ENCODE peak calls at places on chromosomes 16 and 17, in nine cellular contexts. E is fibroblast of pulmonary artery; N is CD8-positive, alpha-beta T cell; A is hepatocyte; B is left lung; M is WERI-Rb-1; U is cardiac muscle cell; G is activated CD8-positive, alpha-beta T cell treated with anti-CD3 and anti-CD28 coated beads for 36 hours; Z is heart left ventricle. Y is an unnamed sample.

GRCh38 chr16:3274490-3274889 is 8.8 kb upstream of the ZNF263 start:
- DNase-seq in A (no peak), G (no peak), M (peak), U (no peak), Z (no peak), N (no peak), E (no peak), B (no peak), Y (no peak)

GRCh38 chr16:31569360-31569717 is 41.6 kb downstream of the AHSP start:
- DNase-seq in U (no peak), E (no peak), A (no peak), G (peak), B (no peak), N (no peak), M (no peak), Z (no peak), Y (no peak)

GRCh38 chr17:80832266-80832676 is 159.4 kb upstream of the CHMP6 start:
- DNase-seq in A (peak), N (no peak), Z (peak), B (peak), U (peak), E (peak), M (peak), G (no peak), Y (no peak)

GRCh38 chr16:50861451-50861850 is 119.6 kb downstream of the CYLD start:
- DNase-seq in N (no peak), A (no peak), B (no peak), G (no peak), Z (no peak), E (no peak), U (no peak), M (no peak), Y (no peak)

GRCh38 chr17:82933911-82934310 is 94.1 kb upstream of the ZNF750 start:
- DNase-seq in B (no peak), A (no peak), M (no peak), Z (no peak), E (no peak), G (no peak), N (no peak), U (no peak), Y (no peak)

GRCh38 chr17:17139972-17140589 is 66.1 kb downstream of the PLD6 start:
- DNase-seq in M (no peak), N (no peak), U (no peak), B (no peak), E (no peak), G (no peak), Z (no peak), A (no peak), Y (peak)

GRCh38 chr17:56595831-56596740 is 2.6 kb downstream of the NOG start:
- DNase-seq in E (no peak), A (peak), N (peak), M (no peak), G (peak), B (no peak), U (no peak), Z (no peak), Y (no peak)

GRCh38 chr17:77210946-77211541 is 70.3 kb downstream of the SEC14L1 start:
- DNase-seq in N (no peak), U (no peak), G (no peak), B (no peak), Z (no peak), A (no peak), E (no peak), M (no peak), Y (no peak)

GRCh38 chr17:8997994-8998628 is 23.2 kb upstream of the NTN1 start:
- DNase-seq in B (peak), E (peak), U (peak), A (peak), G (peak), M (peak), Z (peak), N (peak), Y (peak)

GRCh38 chr16:74611721-74612120 is 4.8 kb upstream of the GLG1 start:
- DNase-seq in B (no peak), Z (no peak), E (peak), M (no peak), U (peak), N (no peak), G (no peak), A (no peak), Y (no peak)

GRCh38 chr16:9300252-9300651 is 208.8 kb downstream of the HAPSTR1 start:
- DNase-seq in E (no peak), M (no peak), N (no peak), Z (no peak), U (no peak), A (no peak), B (no peak), G (no peak), Y (no peak)

GRCh38 chr16:85553436-85554113 is 59.5 kb upstream of the GSE1 start:
- DNase-seq in E (peak), A (peak), N (peak), Z (peak), M (peak), B (peak), U (peak), G (peak), Y (peak)

GRCh38 chr16:683396-684066 is 603 bp downstream of the JMJD8 start:
- DNase-seq in B (peak), N (no peak), E (no peak), G (no peak), M (no peak), Z (no peak), A (peak), U (no peak), Y (no peak)

GRCh38 chr17:75542728-75543336 is 17.3 kb downstream of the LLGL2 start:
- DNase-seq in U (no peak), M (peak), E (no peak), G (no peak), N (no peak), Z (no peak), A (no peak), B (no peak), Y (no peak)
- TF ChIP-seq CTCF in U (no peak), M (no peak), E (no peak), G (no peak), N (no peak), Z (no peak), A (no peak), B (no peak), Y (no peak)

GRCh38 chr17:60920107-60920506 is 242.5 kb downstream of the BCAS3 start:
- DNase-seq in U (no peak), A (no peak), B (no peak), N (no peak), Z (no peak), G (no peak), M (no peak), E (no peak), Y (no peak)
- TF ChIP-seq CTCF in U (no peak), A (no peak), B (no peak), N (no peak), Z (no peak), G (no peak), M (no peak), E (no peak), Y (no peak)

DNA sequence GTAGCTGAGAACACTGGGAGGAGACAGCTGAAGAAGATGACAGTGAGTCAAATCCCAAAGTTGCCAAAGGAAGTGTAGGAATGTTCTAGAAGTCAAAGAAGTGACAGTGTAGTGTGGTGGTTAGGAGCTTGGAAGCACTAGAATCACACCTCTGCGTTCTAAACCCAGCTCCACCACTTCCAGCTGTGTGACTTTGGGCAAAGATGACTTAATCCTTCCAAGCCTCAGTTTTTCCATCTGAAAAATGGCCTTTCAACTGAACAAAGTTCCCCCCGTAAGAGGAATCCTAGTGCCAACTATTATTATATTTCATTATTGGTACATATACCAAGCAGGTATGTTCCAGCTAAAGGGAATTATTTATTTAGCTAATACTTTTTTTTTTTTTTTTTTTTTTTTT is 56.0 kb downstream of the IQCK start:
- DNase-seq in A (no peak), U (no peak), Z (no peak), N (no peak), G (no peak), E (no peak), M (no peak), B (no peak), Y (no peak)
- TF ChIP-seq CTCF in A (no peak), U (no peak), Z (no peak), N (no peak), G (no peak), E (no peak), M (no peak), B (no peak), Y (no peak)

DNA sequence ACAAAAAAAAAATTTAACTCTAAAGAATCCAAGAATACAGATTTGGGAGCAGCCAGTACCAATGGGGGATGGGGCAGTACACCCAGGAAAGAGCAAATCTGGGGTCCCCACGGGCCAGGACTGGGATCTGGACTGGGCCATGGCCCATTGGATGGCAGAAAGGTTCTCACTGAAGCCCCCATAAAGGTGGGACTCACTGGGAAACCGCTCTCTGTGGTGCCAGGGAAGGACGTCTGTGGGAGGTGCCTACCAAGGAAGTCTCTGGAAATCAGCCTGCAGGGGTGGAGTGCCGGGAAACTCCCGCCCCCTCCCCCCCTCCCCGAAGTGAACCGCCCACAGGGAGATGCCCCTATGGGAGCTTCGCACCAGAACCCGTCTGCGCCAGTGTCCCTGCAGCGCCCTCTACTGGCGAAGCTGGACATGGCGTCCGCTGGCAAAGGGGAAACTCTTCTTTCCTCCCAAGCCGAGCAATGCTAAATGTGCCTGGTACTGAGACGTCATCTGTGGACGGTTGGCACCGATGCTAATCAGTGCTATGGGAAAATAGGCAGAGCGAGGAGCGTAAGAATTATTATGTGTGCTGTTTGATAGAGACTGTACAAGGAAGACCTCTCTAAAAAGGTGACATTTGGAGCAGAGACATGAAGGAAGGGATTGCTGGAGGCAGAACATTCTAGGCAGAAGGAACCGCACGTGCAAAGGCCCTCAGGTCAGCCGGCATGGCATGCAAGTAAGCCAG is 671.1 kb downstream of the WWOX start:
- DNase-seq in A (peak), G (peak), U (peak), B (peak), E (no peak), N (peak), M (peak), Z (peak), Y (peak)
- TF ChIP-seq CTCF in A (peak), G (peak), U (peak), B (peak), E (peak), N (peak), M (peak), Z (peak), Y (peak)

GRCh38 chr16:89921699-89922476 is 1.3 kb upstream of the TUBB3 start:
- DNase-seq in A (peak), Z (peak), E (peak), M (peak), B (peak), G (peak), U (peak), N (no peak), Y (no peak)
- TF ChIP-seq CTCF in A (no peak), Z (no peak), E (no peak), M (no peak), B (no peak), G (no peak), U (no peak), N (no peak), Y (no peak)

GRCh38 chr17:63434951-63435571 is 11.0 kb downstream of the CYB561 start:
- DNase-seq in U (peak), Z (peak), N (peak), G (peak), B (peak), A (no peak), E (peak), M (no peak), Y (peak)

GRCh38 chr17:63437287-63438091 is 8.6 kb downstream of the CYB561 start:
- DNase-seq in N (no peak), M (no peak), G (no peak), E (no peak), B (no peak), A (no peak), Z (no peak), U (peak), Y (peak)

GRCh38 chr17:63433746-63434591 is 12.1 kb downstream of the CYB561 start:
- DNase-seq in Z (peak), A (peak), B (no peak), G (peak), N (no peak), E (peak), U (peak), M (no peak), Y (peak)

GRCh38 chr17:63436523-63437110 is 9.5 kb downstream of the CYB561 start:
- DNase-seq in U (peak), N (no peak), M (peak), B (no peak), Z (no peak), A (no peak), G (peak), E (peak), Y (peak)

DNA sequence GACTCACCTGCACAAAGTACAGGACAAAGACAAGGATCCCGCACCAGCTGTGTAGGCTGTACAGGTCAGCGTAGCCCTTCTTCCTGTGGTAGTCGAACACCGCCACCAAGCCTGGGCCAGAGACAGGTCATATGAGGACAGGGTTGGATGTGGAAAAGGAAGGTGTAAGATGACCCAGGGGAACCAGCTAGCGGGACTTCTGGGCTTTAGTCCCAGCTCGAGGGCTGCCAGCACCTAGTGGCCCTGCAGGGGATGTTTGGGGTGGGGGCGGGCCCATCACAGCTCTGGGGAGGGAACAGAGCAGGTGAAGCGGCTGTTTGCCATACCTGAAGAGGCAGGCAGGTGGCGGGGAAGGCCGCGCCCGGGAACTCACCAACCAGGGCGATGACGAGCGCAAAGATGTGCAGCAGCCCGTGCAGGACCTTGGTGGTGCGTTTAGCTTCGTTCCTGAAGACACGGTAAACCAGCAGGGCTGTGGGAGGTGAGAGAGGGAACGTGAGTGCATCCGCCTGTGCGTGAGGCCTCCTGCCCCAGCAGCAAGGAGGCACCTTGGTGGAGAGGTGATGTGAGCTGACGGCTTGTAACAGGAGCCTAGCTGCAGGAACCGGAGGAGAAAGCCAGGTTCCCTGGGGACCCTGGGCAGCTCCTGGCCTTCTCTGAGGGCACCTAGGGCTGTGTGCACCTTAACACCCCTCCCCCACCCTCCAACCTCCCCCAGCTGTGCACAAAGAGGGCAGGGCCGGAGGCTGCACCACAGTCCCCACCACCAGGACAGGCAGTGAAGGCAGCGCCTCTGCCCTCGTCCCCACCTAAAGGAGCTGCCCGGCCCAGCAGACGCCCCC is 10.2 kb downstream of the CYB561 start:
- DNase-seq in Z (no peak), E (no peak), A (no peak), M (no peak), U (no peak), B (no peak), G (no peak), N (no peak), Y (peak)
- TF ChIP-seq CTCF in Z (no peak), E (no peak), A (no peak), M (peak), U (no peak), B (no peak), G (no peak), N (no peak), Y (peak)

DNA sequence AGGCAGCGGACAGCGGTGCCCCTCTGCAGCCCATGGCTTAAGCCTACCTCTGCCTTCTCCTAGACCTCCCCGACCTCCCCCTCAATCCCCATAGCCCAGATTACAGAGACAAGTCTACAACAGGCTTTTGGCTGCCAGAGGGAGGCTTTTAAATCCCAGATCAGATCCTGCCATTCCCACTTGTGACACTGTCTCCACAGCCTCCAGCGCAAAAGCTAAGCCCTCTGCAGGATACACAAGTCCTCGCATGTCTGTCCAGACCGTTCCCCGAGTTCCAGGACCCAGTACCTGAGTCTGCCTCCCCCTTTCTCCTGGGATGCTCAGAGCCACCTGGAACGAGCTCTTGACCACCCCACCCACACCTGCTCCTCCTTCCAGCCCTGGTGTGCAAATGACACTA is 31.2 kb downstream of the VAC14 start:
- DNase-seq in G (no peak), B (no peak), U (no peak), A (no peak), N (no peak), M (peak), E (no peak), Z (no peak), Y (no peak)
- TF ChIP-seq CTCF in G (no peak), B (no peak), U (no peak), A (no peak), N (no peak), M (peak), E (no peak), Z (no peak), Y (no peak)